ENCODE peak calls at places on chromosomes 4 and X, in nine cellular contexts. One of them, this sample, is unnamed.

GRCh38 chr4:48436318-48436717 is 46.8 kb upstream of the SLC10A4 start:
- DNase-seq in mammary epithelial cell: no peak
- DNase-seq in epithelial cell of proximal tubule: no peak
- DNase-seq in Karpas-422: no peak
- DNase-seq in activated CD8-positive, alpha-beta memory T cell treated with anti-CD3 and anti-CD28 coated beads for 48 hours: no peak
- DNase-seq in AG04450: no peak
- DNase-seq in lower lobe of right lung: no peak
- DNase-seq in hippocampal formation: no peak
- DNase-seq in aorta: no peak
- DNase-seq in this sample: no peak

GRCh38 chr4:5609265-5610007 is 98.9 kb downstream of the EVC2 start:
- DNase-seq in mammary epithelial cell: no peak
- DNase-seq in epithelial cell of proximal tubule: no peak
- DNase-seq in Karpas-422: no peak
- DNase-seq in activated CD8-positive, alpha-beta memory T cell treated with anti-CD3 and anti-CD28 coated beads for 48 hours: no peak
- DNase-seq in AG04450: no peak
- DNase-seq in lower lobe of right lung: no peak
- DNase-seq in hippocampal formation: no peak
- DNase-seq in aorta: no peak
- DNase-seq in this sample: no peak

GRCh38 chr4:55896622-55897021 is 43.2 kb downstream of the EXOC1 start:
- DNase-seq in mammary epithelial cell: no peak
- DNase-seq in epithelial cell of proximal tubule: no peak
- DNase-seq in Karpas-422: no peak
- DNase-seq in activated CD8-positive, alpha-beta memory T cell treated with anti-CD3 and anti-CD28 coated beads for 48 hours: no peak
- DNase-seq in AG04450: no peak
- DNase-seq in lower lobe of right lung: no peak
- DNase-seq in hippocampal formation: no peak
- DNase-seq in aorta: no peak
- DNase-seq in this sample: no peak

GRCh38 chr4:108793413-108793812 is 30.6 kb upstream of the ETNPPL start:
- DNase-seq in mammary epithelial cell: no peak
- DNase-seq in epithelial cell of proximal tubule: no peak
- DNase-seq in Karpas-422: no peak
- DNase-seq in activated CD8-positive, alpha-beta memory T cell treated with anti-CD3 and anti-CD28 coated beads for 48 hours: no peak
- DNase-seq in AG04450: no peak
- DNase-seq in lower lobe of right lung: no peak
- DNase-seq in hippocampal formation: no peak
- DNase-seq in aorta: no peak
- DNase-seq in this sample: no peak

GRCh38 chrX:84046403-84046984 is 141.5 kb downstream of the RPS6KA6 start:
- DNase-seq in mammary epithelial cell: peak
- DNase-seq in epithelial cell of proximal tubule: no peak
- DNase-seq in Karpas-422: peak
- DNase-seq in activated CD8-positive, alpha-beta memory T cell treated with anti-CD3 and anti-CD28 coated beads for 48 hours: no peak
- DNase-seq in AG04450: no peak
- DNase-seq in lower lobe of right lung: no peak
- DNase-seq in hippocampal formation: no peak
- DNase-seq in aorta: no peak
- DNase-seq in this sample: peak

GRCh38 chr4:74190332-74190731 is 32.4 kb downstream of the MTHFD2L start:
- DNase-seq in mammary epithelial cell: no peak
- DNase-seq in epithelial cell of proximal tubule: no peak
- DNase-seq in Karpas-422: no peak
- DNase-seq in activated CD8-positive, alpha-beta memory T cell treated with anti-CD3 and anti-CD28 coated beads for 48 hours: no peak
- DNase-seq in AG04450: no peak
- DNase-seq in lower lobe of right lung: no peak
- DNase-seq in hippocampal formation: no peak
- DNase-seq in aorta: no peak
- DNase-seq in this sample: no peak

GRCh38 chr4:57418133-57418532 is 307.9 kb upstream of the IGFBP7 start:
- DNase-seq in mammary epithelial cell: no peak
- DNase-seq in epithelial cell of proximal tubule: no peak
- DNase-seq in Karpas-422: no peak
- DNase-seq in activated CD8-positive, alpha-beta memory T cell treated with anti-CD3 and anti-CD28 coated beads for 48 hours: no peak
- DNase-seq in AG04450: no peak
- DNase-seq in lower lobe of right lung: no peak
- DNase-seq in hippocampal formation: no peak
- DNase-seq in aorta: no peak
- DNase-seq in this sample: no peak

GRCh38 chr4:42070463-42070862 is 80.1 kb downstream of the SLC30A9 start:
- DNase-seq in mammary epithelial cell: no peak
- DNase-seq in epithelial cell of proximal tubule: peak
- DNase-seq in Karpas-422: no peak
- DNase-seq in activated CD8-positive, alpha-beta memory T cell treated with anti-CD3 and anti-CD28 coated beads for 48 hours: no peak
- DNase-seq in AG04450: no peak
- DNase-seq in lower lobe of right lung: no peak
- DNase-seq in hippocampal formation: no peak
- DNase-seq in aorta: no peak
- DNase-seq in this sample: no peak

GRCh38 chrX:130171446-130172126 is at the start of gene RAB33A:
- DNase-seq in mammary epithelial cell: no peak
- DNase-seq in epithelial cell of proximal tubule: no peak
- DNase-seq in Karpas-422: peak
- DNase-seq in activated CD8-positive, alpha-beta memory T cell treated with anti-CD3 and anti-CD28 coated beads for 48 hours: no peak
- DNase-seq in AG04450: no peak
- DNase-seq in lower lobe of right lung: peak
- DNase-seq in hippocampal formation: peak
- DNase-seq in aorta: peak
- DNase-seq in this sample: peak

GRCh38 chrX:38864165-38864564 is 62.9 kb downstream of the MID1IP1 start:
- DNase-seq in mammary epithelial cell: no peak
- DNase-seq in epithelial cell of proximal tubule: no peak
- DNase-seq in Karpas-422: no peak
- DNase-seq in activated CD8-positive, alpha-beta memory T cell treated with anti-CD3 and anti-CD28 coated beads for 48 hours: no peak
- DNase-seq in AG04450: no peak
- DNase-seq in lower lobe of right lung: no peak
- DNase-seq in hippocampal formation: no peak
- DNase-seq in aorta: no peak
- DNase-seq in this sample: no peak

GRCh38 chr4:107654694-107655093 is 65.3 kb downstream of the PAPSS1 start:
- DNase-seq in mammary epithelial cell: no peak
- DNase-seq in epithelial cell of proximal tubule: no peak
- DNase-seq in Karpas-422: no peak
- DNase-seq in activated CD8-positive, alpha-beta memory T cell treated with anti-CD3 and anti-CD28 coated beads for 48 hours: no peak
- DNase-seq in AG04450: no peak
- DNase-seq in lower lobe of right lung: no peak
- DNase-seq in hippocampal formation: no peak
- DNase-seq in aorta: no peak
- DNase-seq in this sample: no peak

GRCh38 chr4:82268826-82269193 is 105.0 kb downstream of the HNRNPD start:
- DNase-seq in mammary epithelial cell: no peak
- DNase-seq in epithelial cell of proximal tubule: no peak
- DNase-seq in Karpas-422: no peak
- DNase-seq in activated CD8-positive, alpha-beta memory T cell treated with anti-CD3 and anti-CD28 coated beads for 48 hours: no peak
- DNase-seq in AG04450: no peak
- DNase-seq in lower lobe of right lung: no peak
- DNase-seq in hippocampal formation: no peak
- DNase-seq in aorta: no peak
- DNase-seq in this sample: no peak

GRCh38 chrX:31547416-31547815 is 475.6 kb upstream of the FTHL17 start:
- DNase-seq in mammary epithelial cell: no peak
- DNase-seq in epithelial cell of proximal tubule: no peak
- DNase-seq in Karpas-422: no peak
- DNase-seq in activated CD8-positive, alpha-beta memory T cell treated with anti-CD3 and anti-CD28 coated beads for 48 hours: no peak
- DNase-seq in AG04450: no peak
- DNase-seq in lower lobe of right lung: no peak
- DNase-seq in hippocampal formation: no peak
- DNase-seq in aorta: no peak
- DNase-seq in this sample: no peak

GRCh38 chrX:68832101-68832416 is 3.2 kb downstream of the EFNB1 start:
- DNase-seq in mammary epithelial cell: peak
- DNase-seq in epithelial cell of proximal tubule: no peak
- DNase-seq in Karpas-422: peak
- DNase-seq in activated CD8-positive, alpha-beta memory T cell treated with anti-CD3 and anti-CD28 coated beads for 48 hours: no peak
- DNase-seq in AG04450: peak
- DNase-seq in lower lobe of right lung: peak
- DNase-seq in hippocampal formation: no peak
- DNase-seq in aorta: peak
- DNase-seq in this sample: no peak

GRCh38 chr4:113968473-113968872 is 11.0 kb downstream of the ARSJ start:
- DNase-seq in mammary epithelial cell: no peak
- DNase-seq in epithelial cell of proximal tubule: no peak
- DNase-seq in Karpas-422: no peak
- DNase-seq in activated CD8-positive, alpha-beta memory T cell treated with anti-CD3 and anti-CD28 coated beads for 48 hours: no peak
- DNase-seq in AG04450: no peak
- DNase-seq in lower lobe of right lung: no peak
- DNase-seq in hippocampal formation: no peak
- DNase-seq in aorta: no peak
- DNase-seq in this sample: no peak

GRCh38 chr4:67744561-67745283 is 9.5 kb downstream of the GNRHR start:
- DNase-seq in mammary epithelial cell: peak
- DNase-seq in epithelial cell of proximal tubule: no peak
- DNase-seq in Karpas-422: no peak
- DNase-seq in activated CD8-positive, alpha-beta memory T cell treated with anti-CD3 and anti-CD28 coated beads for 48 hours: no peak
- DNase-seq in AG04450: no peak
- DNase-seq in lower lobe of right lung: no peak
- DNase-seq in hippocampal formation: no peak
- DNase-seq in aorta: no peak
- DNase-seq in this sample: no peak

GRCh38 chrX:71577682-71578081 is 555 bp upstream of the GCNA start:
- DNase-seq in mammary epithelial cell: no peak
- DNase-seq in epithelial cell of proximal tubule: no peak
- DNase-seq in Karpas-422: peak
- DNase-seq in activated CD8-positive, alpha-beta memory T cell treated with anti-CD3 and anti-CD28 coated beads for 48 hours: no peak
- DNase-seq in AG04450: no peak
- DNase-seq in lower lobe of right lung: no peak
- DNase-seq in hippocampal formation: no peak
- DNase-seq in aorta: no peak
- DNase-seq in this sample: no peak

This sample was measured in naive thymus-derived CD4-positive, alpha-beta T cell.